ENCODE peak calls at places on chromosomes 3 and 15, in four cellular contexts. R, Y, D and J are unnamed samples.

GRCh38 chr3:79113821-79114220 is 654.0 kb downstream of the ROBO1 start:
- DNase-seq in R (no peak), Y (no peak), D (no peak), J (no peak)

GRCh38 chr15:60798821-60799220 is 319.9 kb upstream of the ICE2 start:
- DNase-seq in R (no peak), Y (no peak), D (no peak), J (no peak)

GRCh38 chr3:194976813-194977322 is 291.2 kb downstream of the FAM43A start:
- DNase-seq in R (peak), Y (no peak), D (no peak), J (no peak)

GRCh38 chr3:21703291-21703690 is 47.7 kb downstream of the ZNF385D start:
- DNase-seq in R (no peak), Y (no peak), D (no peak), J (no peak)

GRCh38 chr15:76951161-76951714 is 19.7 kb downstream of the RCN2 start:
- DNase-seq in R (no peak), Y (no peak), D (no peak), J (no peak)

GRCh38 chr3:57583544-57583943 is 13.6 kb downstream of the ARF4 start:
- DNase-seq in R (no peak), Y (no peak), D (no peak), J (no peak)

GRCh38 chr3:138833908-138834358 is 795 bp downstream of the PIK3CB start:
- DNase-seq in R (no peak), Y (peak), D (no peak), J (peak)

GRCh38 chr3:171873561-171873960 is 30.4 kb downstream of the TMEM212 start:
- DNase-seq in R (no peak), Y (no peak), D (no peak), J (no peak)

GRCh38 chr15:73781038-73781925 is 28.1 kb upstream of the INSYN1 start:
- DNase-seq in R (no peak), Y (no peak), D (no peak), J (no peak)

GRCh38 chr3:121493431-121493830 is 52.4 kb downstream of the POLQ start:
- DNase-seq in R (no peak), Y (no peak), D (no peak), J (no peak)

GRCh38 chr3:58013973-58014649 is 5.9 kb downstream of the FLNB start:
- DNase-seq in R (no peak), Y (no peak), D (peak), J (no peak)

GRCh38 chr3:56796202-56796601 is 5.5 kb downstream of the ARHGEF3 start:
- DNase-seq in R (no peak), Y (no peak), D (no peak), J (no peak)

GRCh38 chr3:116007000-116007399 is 383.7 kb downstream of the GAP43 start:
- DNase-seq in R (no peak), Y (no peak), D (no peak), J (no peak)

GRCh38 chr15:21261396-21261964 is 178.8 kb downstream of the POTEB3 start:
- DNase-seq in R (no peak), Y (peak), D (no peak), J (peak)

GRCh38 chr3:117510396-117510795 is 800.8 kb downstream of the TUSC7 start:
- DNase-seq in R (no peak), Y (no peak), D (no peak), J (no peak)

DNA sequence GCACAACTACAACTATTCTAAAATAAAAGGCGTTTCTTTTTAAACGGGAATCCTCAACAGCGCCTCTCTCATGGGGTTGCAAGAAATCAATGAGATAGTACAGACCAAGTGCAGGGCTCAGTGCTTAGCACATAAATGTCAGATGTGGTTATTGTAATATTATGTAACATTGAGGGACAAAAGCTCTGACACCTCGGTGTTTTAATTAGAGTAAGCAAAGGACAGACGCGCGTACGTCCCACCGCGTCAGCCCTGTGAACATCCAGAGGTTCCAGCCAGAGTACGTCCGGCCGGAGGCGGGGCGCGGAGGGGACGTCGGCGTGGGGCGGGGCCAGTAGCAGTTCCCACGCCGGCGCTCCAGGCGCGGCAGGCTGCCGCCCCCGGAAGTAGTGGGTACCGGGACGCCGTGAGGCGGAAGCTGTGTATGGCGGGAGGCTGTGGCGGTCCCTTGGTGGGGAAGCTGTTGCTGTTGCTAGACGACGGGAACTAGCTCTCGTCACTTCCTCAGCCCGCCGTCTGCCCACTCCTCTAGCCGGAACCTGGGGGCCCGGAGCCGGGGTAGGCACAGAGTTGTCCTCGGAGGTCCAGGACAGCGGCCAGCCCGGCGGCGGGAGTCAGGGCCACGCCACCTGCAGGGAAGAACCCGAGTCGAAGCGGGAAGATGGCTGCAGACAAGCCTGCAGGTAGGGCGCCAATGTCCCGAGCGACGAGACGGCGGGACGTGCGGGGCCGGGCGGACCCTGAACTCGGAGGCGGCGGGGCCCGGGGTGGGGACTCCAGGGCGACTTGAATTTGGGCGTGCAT is at the start of gene CNOT10:
- DNase-seq in R (peak), Y (peak), D (peak), J (peak)
- TF ChIP-seq POLR2A in R (no peak), Y (peak), D (no peak), J (peak)

GRCh38 chr3:18758047-18758704 is 333.0 kb upstream of the SATB1 start:
- DNase-seq in R (no peak), Y (no peak), D (no peak), J (no peak)
- TF ChIP-seq CTCF in R (peak), Y (peak), D (no peak), J (peak)

GRCh38 chr15:88894819-88895767 is at the start of gene HAPLN3:
- DNase-seq in R (no peak), Y (no peak), D (peak), J (no peak)

GRCh38 chr15:88891540-88892254 is 3.6 kb downstream of the HAPLN3 start:
- DNase-seq in R (no peak), Y (no peak), D (no peak), J (no peak)

GRCh38 chr15:88896339-88897033 is 1.1 kb upstream of the HAPLN3 start:
- DNase-seq in R (no peak), Y (no peak), D (no peak), J (no peak)

GRCh38 chr15:88897142-88897455 is 1.8 kb upstream of the HAPLN3 start:
- DNase-seq in R (no peak), Y (no peak), D (no peak), J (no peak)

GRCh38 chr15:88894348-88894818 is 961 bp downstream of the HAPLN3 start:
- DNase-seq in R (no peak), Y (peak), D (peak), J (no peak)
- H3K4me3 ChIP-seq in R (peak), Y (peak), D (peak), J (no peak)

DNA sequence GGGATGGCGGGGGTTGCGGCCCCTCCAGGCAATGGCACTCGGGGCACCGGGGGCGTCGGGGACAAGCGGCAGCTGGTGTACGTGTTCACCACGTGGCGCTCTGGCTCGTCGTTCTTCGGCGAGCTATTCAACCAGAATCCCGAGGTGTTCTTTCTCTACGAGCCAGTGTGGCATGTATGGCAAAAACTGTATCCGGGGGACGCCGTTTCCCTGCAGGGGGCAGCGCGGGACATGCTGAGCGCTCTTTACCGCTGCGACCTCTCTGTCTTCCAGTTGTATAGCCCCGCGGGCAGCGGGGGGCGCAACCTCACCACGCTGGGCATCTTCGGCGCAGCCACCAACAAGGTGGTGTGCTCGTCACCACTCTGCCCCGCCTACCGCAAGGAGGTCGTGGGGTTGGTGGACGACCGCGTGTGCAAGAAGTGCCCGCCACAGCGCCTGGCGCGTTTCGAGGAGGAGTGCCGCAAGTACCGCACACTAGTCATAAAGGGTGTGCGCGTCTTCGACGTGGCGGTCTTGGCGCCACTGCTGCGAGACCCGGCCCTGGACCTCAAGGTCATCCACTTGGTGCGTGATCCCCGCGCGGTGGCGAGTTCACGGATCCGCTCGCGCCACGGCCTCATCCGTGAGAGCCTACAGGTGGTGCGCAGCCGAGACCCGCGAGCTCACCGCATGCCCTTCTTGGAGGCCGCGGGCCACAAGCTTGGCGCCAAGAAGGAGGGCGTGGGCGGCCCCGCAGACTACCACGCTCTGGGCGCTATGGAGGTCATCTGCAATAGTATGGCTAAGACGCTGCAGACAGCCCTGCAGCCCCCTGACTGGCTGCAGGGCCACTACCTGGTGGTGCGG is 1.9 kb downstream of the CHST2 start:
- DNase-seq in R (peak), Y (peak), D (peak), J (peak)
- TF ChIP-seq POLR2A in R (no peak), Y (no peak), D (no peak), J (no peak)

GRCh38 chr3:167406876-167407492 is 26.9 kb upstream of the ZBBX start:
- DNase-seq in R (no peak), Y (no peak), D (peak), J (no peak)
- TF ChIP-seq CTCF in R (peak), Y (peak), D (no peak), J (no peak)

GRCh38 chr3:14959358-14959943 is 12.1 kb downstream of the NR2C2 start:
- DNase-seq in R (no peak), Y (no peak), D (no peak), J (no peak)
- H3K4me3 ChIP-seq in R (no peak), Y (no peak), D (no peak), J (no peak)

GRCh38 chr15:56919708-56920637 is 1.5 kb downstream of the TCF12 start:
- DNase-seq in R (no peak), Y (no peak), D (no peak), J (peak)

GRCh38 chr15:56918907-56919707 is 663 bp downstream of the TCF12 start:
- DNase-seq in R (no peak), Y (peak), D (peak), J (peak)

GRCh38 chr15:56916825-56917477 is 1.5 kb upstream of the TCF12 start:
- DNase-seq in R (no peak), Y (no peak), D (no peak), J (no peak)

GRCh38 chr15:56917652-56918045 is 795 bp upstream of the TCF12 start:
- DNase-seq in R (no peak), Y (no peak), D (no peak), J (peak)

GRCh38 chr15:56918046-56918906 is at the start of gene TCF12:
- DNase-seq in R (peak), Y (peak), D (peak), J (peak)
- TF ChIP-seq POLR2A in R (peak), Y (peak), D (no peak), J (peak)

DNA sequence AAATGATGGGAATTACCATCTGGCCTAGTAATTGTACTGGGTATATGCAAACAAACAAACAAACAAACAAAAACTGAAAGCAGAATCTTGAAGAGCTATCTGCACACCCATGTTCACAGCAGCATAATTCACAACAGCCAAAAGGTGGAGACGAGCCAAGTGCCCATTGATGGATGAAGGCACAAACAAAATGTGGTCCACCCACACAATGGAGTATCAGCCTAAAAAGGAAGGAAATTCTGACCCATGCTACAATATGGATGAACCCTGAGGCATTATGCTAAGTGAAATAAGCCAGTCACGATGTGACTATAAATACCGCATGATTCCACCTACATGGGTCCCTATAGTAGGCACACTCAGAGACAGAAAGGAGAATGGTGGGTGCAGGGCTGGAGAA is 24.2 kb downstream of the XPC start:
- DNase-seq in R (peak), Y (no peak), D (no peak), J (no peak)
- TF ChIP-seq CTCF in R (no peak), Y (no peak), D (no peak), J (no peak)

GRCh38 chr15:58357529-58358476 is 74.0 kb upstream of the LIPC start:
- DNase-seq in R (peak), Y (no peak), D (no peak), J (no peak)

GRCh38 chr15:58360421-58361090 is 71.2 kb upstream of the LIPC start:
- DNase-seq in R (no peak), Y (no peak), D (no peak), J (no peak)

GRCh38 chr15:58362262-58362922 is 69.4 kb upstream of the LIPC start:
- DNase-seq in R (peak), Y (no peak), D (no peak), J (no peak)

GRCh38 chr15:58355965-58356358 is 75.8 kb upstream of the LIPC start:
- DNase-seq in R (peak), Y (no peak), D (no peak), J (no peak)

DNA sequence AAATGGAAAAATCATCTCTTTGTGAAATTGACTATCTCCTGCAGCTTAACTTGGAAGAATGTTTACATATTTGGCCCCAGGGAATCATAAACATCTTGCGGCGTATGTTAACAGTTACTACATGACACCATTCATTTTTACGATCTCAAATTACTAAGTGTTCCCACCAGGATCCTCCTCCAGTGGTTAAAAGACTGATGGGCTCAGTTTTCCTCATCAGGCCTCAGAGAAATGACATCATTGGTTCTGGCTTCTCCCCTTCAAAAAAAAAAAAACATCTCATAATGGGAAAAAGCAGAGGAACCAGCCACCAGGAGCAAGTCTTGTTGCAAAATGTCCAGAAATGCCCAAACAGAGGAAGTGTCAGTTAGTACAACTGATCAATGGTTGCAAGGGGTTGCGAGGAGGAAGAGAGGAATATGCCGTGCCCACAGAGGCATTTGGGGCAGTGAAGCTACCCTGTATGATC is 70.5 kb upstream of the LIPC start:
- DNase-seq in R (peak), Y (no peak), D (no peak), J (no peak)
- H3K4me3 ChIP-seq in R (no peak), Y (no peak), D (no peak), J (no peak)

GRCh38 chr3:139941580-139941979 is 6.6 kb downstream of the CLSTN2 start:
- DNase-seq in R (peak), Y (no peak), D (no peak), J (no peak)
- TF ChIP-seq POLR2A in R (no peak), Y (no peak), D (no peak), J (no peak)